ENCODE peak calls at places on chromosomes 2 and 18, in eight cellular contexts. S, M, Z, N, T, R, O and W are unnamed samples.

GRCh38 chr2:83221258-83221657 is 1237.8 kb downstream of the SUCLG1 start:
- DNase-seq in S (no peak), M (no peak), Z (peak; percentile 40), N (no peak), T (no peak), R (no peak), O (no peak), W (no peak)

GRCh38 chr2:98759827-98760625 is 29.1 kb upstream of the MGAT4A start:
- DNase-seq in S (no peak), M (no peak), Z (no peak), N (no peak), T (no peak), R (no peak), O (no peak), W (no peak)

GRCh38 chr2:242075683-242076082 is 206.2 kb downstream of the RTP5 start:
- DNase-seq in S (no peak), M (peak; percentile 12), Z (no peak), N (peak; percentile 24), T (no peak), R (no peak), O (no peak), W (peak; percentile 74)

GRCh38 chr2:127675335-127676261 is at the start of gene LIMS2:
- DNase-seq in S (no peak), M (no peak), Z (no peak), N (peak; percentile 49), T (no peak), R (no peak), O (no peak), W (peak; percentile 26)

GRCh38 chr2:11203480-11203879 is 48.2 kb downstream of the SLC66A3 start:
- DNase-seq in S (no peak), M (no peak), Z (peak; percentile 65), N (peak; percentile 92), T (no peak), R (no peak), O (no peak), W (no peak)

GRCh38 chr2:22329097-22329716 is 1055.8 kb upstream of the KLHL29 start:
- DNase-seq in S (no peak), M (no peak), Z (no peak), N (no peak), T (no peak), R (no peak), O (no peak), W (no peak)

GRCh38 chr18:8937112-8937641 is 165.3 kb upstream of the NDUFV2 start:
- DNase-seq in S (no peak), M (no peak), Z (no peak), N (no peak), T (no peak), R (no peak), O (no peak), W (no peak)

GRCh38 chr18:10122116-10122515 is 208.3 kb downstream of the VAPA start:
- DNase-seq in S (no peak), M (peak; percentile 51), Z (peak; percentile 93), N (no peak), T (no peak), R (no peak), O (peak; percentile 36), W (peak; percentile 98)

GRCh38 chr2:52934354-52934898 is 833.2 kb upstream of the CHAC2 start:
- DNase-seq in S (no peak), M (no peak), Z (no peak), N (peak; percentile 77), T (no peak), R (no peak), O (no peak), W (no peak)

GRCh38 chr2:239926587-239927234 is 98.4 kb downstream of the NDUFA10 start:
- DNase-seq in S (no peak), M (no peak), Z (peak; percentile 18), N (peak; percentile 45), T (no peak), R (no peak), O (no peak), W (no peak)

GRCh38 chr2:109438146-109438545 is 175.6 kb downstream of the SEPTIN10 start:
- DNase-seq in S (no peak), M (no peak), Z (no peak), N (no peak), T (no peak), R (no peak), O (no peak), W (no peak)

GRCh38 chr2:159030674-159031380 is 62.4 kb downstream of the TANC1 start:
- DNase-seq in S (no peak), M (no peak), Z (peak; percentile 95), N (peak; percentile 91), T (no peak), R (no peak), O (no peak), W (no peak)

GRCh38 chr2:77479895-77480294 is 42.3 kb downstream of the LRRTM4 start:
- DNase-seq in S (no peak), M (no peak), Z (no peak), N (peak; percentile 33), T (no peak), R (no peak), O (no peak), W (no peak)

GRCh38 chr2:233976690-233977294 is 59.6 kb downstream of the TRPM8 start:
- DNase-seq in S (peak; percentile 40), M (peak; percentile 13), Z (peak; percentile 56), N (peak; percentile 83), T (no peak), R (no peak), O (peak; percentile 23), W (peak; percentile 6)

GRCh38 chr2:204628926-204629661 is 83.8 kb downstream of the PARD3B start:
- DNase-seq in S (no peak), M (no peak), Z (peak; percentile 29), N (no peak), T (no peak), R (no peak), O (no peak), W (no peak)

GRCh38 chr18:49878567-49878966 is 65.2 kb upstream of the ACAA2 start:
- DNase-seq in S (no peak), M (no peak), Z (peak; percentile 87), N (no peak), T (no peak), R (no peak), O (no peak), W (no peak)

GRCh38 chr2:241535871-241536639 is 22.5 kb upstream of the BOK start:
- DNase-seq in S (no peak), M (no peak), Z (no peak), N (no peak), T (no peak), R (no peak), O (no peak), W (no peak)

GRCh38 chr18:54023471-54023870 is 201.0 kb downstream of the MBD2 start:
- DNase-seq in S (no peak), M (no peak), Z (peak; percentile 66), N (peak; percentile 53), T (no peak), R (no peak), O (no peak), W (no peak)

GRCh38 chr2:235603659-235604058 is 109.8 kb downstream of the AGAP1 start:
- DNase-seq in S (no peak), M (no peak), Z (peak; percentile 19), N (no peak), T (no peak), R (no peak), O (no peak), W (no peak)

GRCh38 chr2:239143858-239144712 is 256.7 kb downstream of the HDAC4 start:
- DNase-seq in S (no peak), M (no peak), Z (peak; percentile 51), N (peak; percentile 18), T (no peak), R (no peak), O (no peak), W (peak; percentile 27)